ENCODE peak calls at places on chromosomes 5 and 9, in nine cellular contexts. One of them, this sample, is unnamed. For H3K27me3, the result is how much of the 10 kb centered on the place peaks cover.

GRCh38 chr5:126600631-126601511 is at the start of gene PHAX:
- DNase-seq in GM23248: peak
- DNase-seq in gastrocnemius medialis: peak
- DNase-seq in GM12878: peak
- DNase-seq in endothelial cell of umbilical vein: peak
- DNase-seq in psoas muscle: peak
- DNase-seq in mammary epithelial cell: peak
- DNase-seq in heart left ventricle: peak
- DNase-seq in iPS DF 6.9: no peak
- DNase-seq in this sample: peak

GRCh38 chr9:112734892-112735291 is 15.7 kb upstream of the SNX30 start:
- DNase-seq in GM23248: no peak
- DNase-seq in gastrocnemius medialis: no peak
- DNase-seq in GM12878: no peak
- DNase-seq in endothelial cell of umbilical vein: no peak
- DNase-seq in psoas muscle: no peak
- DNase-seq in mammary epithelial cell: no peak
- DNase-seq in heart left ventricle: no peak
- DNase-seq in iPS DF 6.9: no peak
- DNase-seq in this sample: no peak

GRCh38 chr9:110457245-110457644 is 119.6 kb upstream of the TXNDC8 start:
- DNase-seq in GM23248: no peak
- DNase-seq in gastrocnemius medialis: no peak
- DNase-seq in GM12878: no peak
- DNase-seq in endothelial cell of umbilical vein: no peak
- DNase-seq in psoas muscle: no peak
- DNase-seq in mammary epithelial cell: no peak
- DNase-seq in heart left ventricle: no peak
- DNase-seq in iPS DF 6.9: no peak
- DNase-seq in this sample: no peak

GRCh38 chr5:143218563-143219170 is 184.8 kb downstream of the NR3C1 start:
- DNase-seq in GM23248: no peak
- DNase-seq in gastrocnemius medialis: no peak
- DNase-seq in GM12878: no peak
- DNase-seq in endothelial cell of umbilical vein: no peak
- DNase-seq in psoas muscle: no peak
- DNase-seq in mammary epithelial cell: no peak
- DNase-seq in heart left ventricle: no peak
- DNase-seq in iPS DF 6.9: no peak
- DNase-seq in this sample: no peak

GRCh38 chr5:115816226-115817042 is at the start of gene CDO1:
- DNase-seq in GM23248: peak
- DNase-seq in gastrocnemius medialis: peak
- DNase-seq in GM12878: no peak
- DNase-seq in endothelial cell of umbilical vein: peak
- DNase-seq in psoas muscle: peak
- DNase-seq in mammary epithelial cell: peak
- DNase-seq in heart left ventricle: peak
- DNase-seq in iPS DF 6.9: no peak
- DNase-seq in this sample: peak

GRCh38 chr9:134548618-134549017 is 93.0 kb upstream of the COL5A1 start:
- DNase-seq in GM23248: no peak
- DNase-seq in gastrocnemius medialis: no peak
- DNase-seq in GM12878: no peak
- DNase-seq in endothelial cell of umbilical vein: no peak
- DNase-seq in psoas muscle: peak
- DNase-seq in mammary epithelial cell: no peak
- DNase-seq in heart left ventricle: no peak
- DNase-seq in iPS DF 6.9: no peak
- DNase-seq in this sample: no peak

GRCh38 chr9:133460405-133461175 is 812 bp downstream of the CACFD1 start:
- DNase-seq in GM23248: peak
- DNase-seq in gastrocnemius medialis: peak
- DNase-seq in GM12878: no peak
- DNase-seq in endothelial cell of umbilical vein: peak
- DNase-seq in psoas muscle: no peak
- DNase-seq in mammary epithelial cell: peak
- DNase-seq in heart left ventricle: no peak
- DNase-seq in iPS DF 6.9: no peak
- DNase-seq in this sample: no peak

GRCh38 chr5:101679816-101680215 is 616.3 kb downstream of the SLCO4C1 start:
- DNase-seq in GM23248: peak
- DNase-seq in gastrocnemius medialis: no peak
- DNase-seq in GM12878: no peak
- DNase-seq in endothelial cell of umbilical vein: no peak
- DNase-seq in psoas muscle: no peak
- DNase-seq in mammary epithelial cell: peak
- DNase-seq in heart left ventricle: no peak
- DNase-seq in iPS DF 6.9: no peak
- DNase-seq in this sample: no peak

GRCh38 chr9:101562966-101563365 is 29.3 kb downstream of the RNF20 start:
- DNase-seq in GM23248: no peak
- DNase-seq in gastrocnemius medialis: no peak
- DNase-seq in GM12878: no peak
- DNase-seq in endothelial cell of umbilical vein: no peak
- DNase-seq in psoas muscle: no peak
- DNase-seq in mammary epithelial cell: no peak
- DNase-seq in heart left ventricle: no peak
- DNase-seq in iPS DF 6.9: no peak
- DNase-seq in this sample: no peak

GRCh38 chr5:139747583-139748504 is 47.8 kb upstream of the PSD2 start:
- DNase-seq in GM23248: peak
- DNase-seq in gastrocnemius medialis: no peak
- DNase-seq in GM12878: no peak
- DNase-seq in endothelial cell of umbilical vein: peak
- DNase-seq in psoas muscle: no peak
- DNase-seq in mammary epithelial cell: no peak
- DNase-seq in heart left ventricle: peak
- DNase-seq in iPS DF 6.9: no peak
- DNase-seq in this sample: peak

GRCh38 chr9:2158111-2158610 is 143.0 kb downstream of the SMARCA2 start:
- DNase-seq in GM23248: peak
- DNase-seq in gastrocnemius medialis: peak
- DNase-seq in GM12878: peak
- DNase-seq in endothelial cell of umbilical vein: peak
- DNase-seq in psoas muscle: peak
- DNase-seq in mammary epithelial cell: peak
- DNase-seq in heart left ventricle: peak
- DNase-seq in iPS DF 6.9: no peak
- DNase-seq in this sample: peak

GRCh38 chr5:8831854-8832253 is 714.0 kb downstream of the SEMA5A start:
- DNase-seq in GM23248: peak
- DNase-seq in gastrocnemius medialis: no peak
- DNase-seq in GM12878: no peak
- DNase-seq in endothelial cell of umbilical vein: no peak
- DNase-seq in psoas muscle: no peak
- DNase-seq in mammary epithelial cell: no peak
- DNase-seq in heart left ventricle: no peak
- DNase-seq in iPS DF 6.9: no peak
- DNase-seq in this sample: no peak

GRCh38 chr5:160083501-160083900 is 35.7 kb downstream of the PWWP2A start:
- DNase-seq in GM23248: peak
- DNase-seq in gastrocnemius medialis: no peak
- DNase-seq in GM12878: no peak
- DNase-seq in endothelial cell of umbilical vein: no peak
- DNase-seq in psoas muscle: no peak
- DNase-seq in mammary epithelial cell: peak
- DNase-seq in heart left ventricle: no peak
- DNase-seq in iPS DF 6.9: no peak
- DNase-seq in this sample: peak

GRCh38 chr5:100900142-100900795 is 2.8 kb downstream of the ST8SIA4 start:
- DNase-seq in GM23248: peak
- DNase-seq in gastrocnemius medialis: no peak
- DNase-seq in GM12878: no peak
- DNase-seq in endothelial cell of umbilical vein: peak
- DNase-seq in psoas muscle: peak
- DNase-seq in mammary epithelial cell: peak
- DNase-seq in heart left ventricle: peak
- DNase-seq in iPS DF 6.9: no peak
- DNase-seq in this sample: no peak

GRCh38 chr9:5698810-5699556 is 70.1 kb downstream of the RIC1 start:
- DNase-seq in GM23248: no peak
- DNase-seq in gastrocnemius medialis: no peak
- DNase-seq in GM12878: no peak
- DNase-seq in endothelial cell of umbilical vein: no peak
- DNase-seq in psoas muscle: no peak
- DNase-seq in mammary epithelial cell: no peak
- DNase-seq in heart left ventricle: no peak
- DNase-seq in iPS DF 6.9: no peak
- DNase-seq in this sample: no peak

GRCh38 chr5:123610209-123610608 is 98.2 kb downstream of the CSNK1G3 start:
- DNase-seq in GM23248: peak
- DNase-seq in gastrocnemius medialis: no peak
- DNase-seq in GM12878: no peak
- DNase-seq in endothelial cell of umbilical vein: peak
- DNase-seq in psoas muscle: no peak
- DNase-seq in mammary epithelial cell: peak
- DNase-seq in heart left ventricle: no peak
- DNase-seq in iPS DF 6.9: no peak
- DNase-seq in this sample: no peak
- H3K27me3 ChIP-seq in GM23248: under half
- H3K27me3 ChIP-seq in gastrocnemius medialis: under half
- H3K27me3 ChIP-seq in GM12878: under half
- H3K27me3 ChIP-seq in endothelial cell of umbilical vein: under half
- H3K27me3 ChIP-seq in psoas muscle: under half
- H3K27me3 ChIP-seq in mammary epithelial cell: under half
- H3K27me3 ChIP-seq in heart left ventricle: under half
- H3K27me3 ChIP-seq in iPS DF 6.9: under half
- H3K27me3 ChIP-seq in this sample: under half

GRCh38 chr5:1140818-1141189 is 28.9 kb upstream of the SLC12A7 start:
- DNase-seq in GM23248: no peak
- DNase-seq in gastrocnemius medialis: no peak
- DNase-seq in GM12878: no peak
- DNase-seq in endothelial cell of umbilical vein: no peak
- DNase-seq in psoas muscle: no peak
- DNase-seq in mammary epithelial cell: no peak
- DNase-seq in heart left ventricle: no peak
- DNase-seq in iPS DF 6.9: no peak
- DNase-seq in this sample: no peak

GRCh38 chr5:1142886-1143669 is 31.2 kb upstream of the SLC12A7 start:
- DNase-seq in GM23248: no peak
- DNase-seq in gastrocnemius medialis: no peak
- DNase-seq in GM12878: no peak
- DNase-seq in endothelial cell of umbilical vein: no peak
- DNase-seq in psoas muscle: no peak
- DNase-seq in mammary epithelial cell: no peak
- DNase-seq in heart left ventricle: no peak
- DNase-seq in iPS DF 6.9: no peak
- DNase-seq in this sample: no peak

GRCh38 chr5:1143670-1143951 is 31.7 kb upstream of the SLC12A7 start:
- DNase-seq in GM23248: no peak
- DNase-seq in gastrocnemius medialis: no peak
- DNase-seq in GM12878: no peak
- DNase-seq in endothelial cell of umbilical vein: no peak
- DNase-seq in psoas muscle: no peak
- DNase-seq in mammary epithelial cell: no peak
- DNase-seq in heart left ventricle: no peak
- DNase-seq in iPS DF 6.9: no peak
- DNase-seq in this sample: no peak

GRCh38 chr5:1140188-1140817 is 28.4 kb upstream of the SLC12A7 start:
- DNase-seq in GM23248: peak
- DNase-seq in gastrocnemius medialis: peak
- DNase-seq in GM12878: no peak
- DNase-seq in endothelial cell of umbilical vein: peak
- DNase-seq in psoas muscle: peak
- DNase-seq in mammary epithelial cell: peak
- DNase-seq in heart left ventricle: peak
- DNase-seq in iPS DF 6.9: peak
- DNase-seq in this sample: peak

GRCh38 chr5:1141827-1142226 is 30.0 kb upstream of the SLC12A7 start:
- DNase-seq in GM23248: no peak
- DNase-seq in gastrocnemius medialis: no peak
- DNase-seq in GM12878: no peak
- DNase-seq in endothelial cell of umbilical vein: no peak
- DNase-seq in psoas muscle: no peak
- DNase-seq in mammary epithelial cell: no peak
- DNase-seq in heart left ventricle: no peak
- DNase-seq in iPS DF 6.9: no peak
- DNase-seq in this sample: no peak
- H3K27me3 ChIP-seq in GM23248: under half
- H3K27me3 ChIP-seq in gastrocnemius medialis: under half
- H3K27me3 ChIP-seq in GM12878: under half
- H3K27me3 ChIP-seq in endothelial cell of umbilical vein: under half
- H3K27me3 ChIP-seq in psoas muscle: under half
- H3K27me3 ChIP-seq in mammary epithelial cell: under half
- H3K27me3 ChIP-seq in heart left ventricle: under half
- H3K27me3 ChIP-seq in iPS DF 6.9: under half
- H3K27me3 ChIP-seq in this sample: under half

DNA sequence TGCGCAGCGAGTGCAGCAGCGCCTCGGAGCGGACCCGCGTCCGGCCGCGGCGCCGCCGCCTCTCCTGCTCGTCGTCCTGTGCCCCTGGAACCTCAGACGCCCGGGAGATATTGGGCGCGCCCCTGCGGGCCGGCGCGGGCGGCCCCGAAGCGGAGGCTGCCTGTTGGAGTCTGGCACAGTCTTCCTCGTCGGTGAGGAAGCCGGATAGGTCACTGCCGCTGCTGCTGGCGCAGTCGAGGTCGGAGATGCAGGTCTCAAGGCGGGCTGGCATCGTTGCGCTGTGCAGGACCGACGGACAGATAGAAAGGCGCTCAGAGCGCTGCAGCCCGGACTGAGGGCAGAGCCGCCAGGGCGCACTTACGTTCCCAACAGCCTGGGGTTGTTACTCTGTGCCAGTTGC is 344 bp downstream of the NEUROG1 start:
- DNase-seq in GM23248: peak
- DNase-seq in gastrocnemius medialis: no peak
- DNase-seq in GM12878: no peak
- DNase-seq in endothelial cell of umbilical vein: no peak
- DNase-seq in psoas muscle: no peak
- DNase-seq in mammary epithelial cell: peak
- DNase-seq in heart left ventricle: no peak
- DNase-seq in iPS DF 6.9: no peak
- DNase-seq in this sample: peak
- H3K27me3 ChIP-seq in GM23248: half or more
- H3K27me3 ChIP-seq in gastrocnemius medialis: half or more
- H3K27me3 ChIP-seq in GM12878: under half
- H3K27me3 ChIP-seq in endothelial cell of umbilical vein: half or more
- H3K27me3 ChIP-seq in psoas muscle: under half
- H3K27me3 ChIP-seq in mammary epithelial cell: under half
- H3K27me3 ChIP-seq in heart left ventricle: under half
- H3K27me3 ChIP-seq in iPS DF 6.9: half or more
- H3K27me3 ChIP-seq in this sample: under half

DNA sequence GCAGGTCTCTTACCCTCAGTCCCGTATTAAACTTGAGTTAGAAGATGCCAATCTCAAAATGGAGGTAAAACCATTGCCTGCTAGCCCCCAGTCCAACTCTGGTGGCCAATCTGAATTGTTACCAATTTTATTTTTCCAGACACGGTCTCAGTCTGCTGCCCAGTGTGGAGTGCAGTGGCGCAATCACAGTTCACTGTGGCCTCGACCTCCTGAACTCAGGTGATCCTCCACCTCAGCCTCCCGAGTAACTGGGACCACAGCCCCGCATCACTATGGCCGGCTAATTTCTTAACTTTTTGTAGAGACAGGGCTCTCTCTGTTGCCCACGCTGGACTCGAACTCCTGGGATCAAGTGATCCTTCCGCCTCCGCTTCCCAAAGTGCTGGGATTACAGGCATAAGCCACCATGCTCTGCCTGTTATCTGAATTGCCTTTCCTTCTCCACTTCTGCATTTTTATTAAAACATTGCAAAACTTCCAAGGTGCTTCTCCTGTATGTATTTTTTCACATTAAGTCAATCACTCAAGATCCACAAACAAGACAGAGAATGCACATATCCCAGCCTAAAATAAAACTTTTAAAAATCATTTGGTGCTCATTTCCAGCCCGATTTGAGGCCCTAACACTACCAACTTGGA is 2.3 kb downstream of the FANCC start:
- DNase-seq in GM23248: no peak
- DNase-seq in gastrocnemius medialis: no peak
- DNase-seq in GM12878: no peak
- DNase-seq in endothelial cell of umbilical vein: no peak
- DNase-seq in psoas muscle: no peak
- DNase-seq in mammary epithelial cell: no peak
- DNase-seq in heart left ventricle: no peak
- DNase-seq in iPS DF 6.9: no peak
- DNase-seq in this sample: no peak
- H3K27me3 ChIP-seq in GM23248: under half
- H3K27me3 ChIP-seq in gastrocnemius medialis: under half
- H3K27me3 ChIP-seq in GM12878: under half
- H3K27me3 ChIP-seq in endothelial cell of umbilical vein: under half
- H3K27me3 ChIP-seq in psoas muscle: under half
- H3K27me3 ChIP-seq in mammary epithelial cell: under half
- H3K27me3 ChIP-seq in heart left ventricle: under half
- H3K27me3 ChIP-seq in iPS DF 6.9: under half
- H3K27me3 ChIP-seq in this sample: under half